ENCODE peak calls at places on chromosome 22, in ten cellular contexts. H, U, D, E, B, J, K, Z, M and Y are unnamed samples.

GRCh38 chr22:31230155-31230870 is 18.2 kb downstream of the LIMK2 start:
- DNase-seq in E (no peak), M (peak; percentile 57), H (no peak), D (no peak), B (peak; percentile 67), U (no peak), K (no peak), Z (no peak), J (no peak), Y (no peak)

GRCh38 chr22:45240137-45240809 is 421 bp downstream of the KIAA0930 start:
- DNase-seq in M (no peak), B (no peak), K (peak; percentile 47), U (no peak), Z (peak; percentile 29), E (no peak), D (peak; percentile 80), J (peak; percentile 69), H (peak; percentile 71), Y (peak; percentile 81)

GRCh38 chr22:28141614-28142013 is 222.6 kb upstream of the PITPNB start:
- DNase-seq in J (no peak), E (no peak), Z (peak; percentile 49), M (no peak), B (no peak), U (no peak), K (no peak), D (no peak), H (no peak), Y (no peak)

GRCh38 chr22:30918761-30919160 is 49.8 kb downstream of the MORC2 start:
- DNase-seq in M (no peak), H (no peak), E (no peak), K (no peak), D (no peak), U (no peak), B (no peak), Z (no peak), J (no peak), Y (no peak)

GRCh38 chr22:17376950-17377349 is 7.7 kb downstream of the CECR2 start:
- DNase-seq in K (no peak), H (no peak), D (no peak), B (no peak), U (no peak), J (no peak), E (no peak), M (no peak), Z (no peak), Y (no peak)

GRCh38 chr22:45905924-45906865 is 70.8 kb downstream of the WNT7B start:
- DNase-seq in J (no peak), B (no peak), H (no peak), M (no peak), D (no peak), E (no peak), Z (no peak), K (peak; percentile 65), U (no peak), Y (no peak)

GRCh38 chr22:38973289-38974169 is 8.6 kb upstream of the APOBEC3B start:
- DNase-seq in M (peak; percentile 45), U (peak; percentile 54), B (no peak), E (no peak), J (peak; percentile 74), D (no peak), K (no peak), H (peak; percentile 90), Z (peak; percentile 46), Y (peak; percentile 88)

GRCh38 chr22:30286331-30286730 is 3.0 kb downstream of the CASTOR1 start:
- DNase-seq in J (no peak), E (no peak), B (no peak), U (no peak), K (no peak), H (no peak), Z (no peak), M (no peak), D (no peak), Y (no peak)

GRCh38 chr22:37273126-37273845 is 9.0 kb upstream of the CYTH4 start:
- DNase-seq in U (no peak), D (no peak), M (no peak), B (no peak), E (no peak), K (no peak), J (no peak), Z (no peak), H (no peak), Y (peak; percentile 11)

GRCh38 chr22:37267661-37268413 is 14.5 kb upstream of the CYTH4 start:
- DNase-seq in M (no peak), U (no peak), E (peak; percentile 19), B (no peak), D (peak; percentile 57), H (peak; percentile 42), Z (no peak), K (no peak), J (no peak), Y (no peak)

GRCh38 chr22:37270928-37271650 is 11.2 kb upstream of the CYTH4 start:
- DNase-seq in Z (no peak), M (no peak), J (no peak), D (no peak), B (no peak), K (no peak), E (peak; percentile 65), H (peak; percentile 38), U (no peak), Y (no peak)

GRCh38 chr22:37267128-37267587 is 15.2 kb upstream of the CYTH4 start:
- DNase-seq in E (peak; percentile 62), J (peak; percentile 81), B (no peak), U (peak; percentile 82), D (peak; percentile 76), K (peak; percentile 56), Z (peak; percentile 43), H (peak; percentile 91), M (peak; percentile 37), Y (peak; percentile 96)

DNA sequence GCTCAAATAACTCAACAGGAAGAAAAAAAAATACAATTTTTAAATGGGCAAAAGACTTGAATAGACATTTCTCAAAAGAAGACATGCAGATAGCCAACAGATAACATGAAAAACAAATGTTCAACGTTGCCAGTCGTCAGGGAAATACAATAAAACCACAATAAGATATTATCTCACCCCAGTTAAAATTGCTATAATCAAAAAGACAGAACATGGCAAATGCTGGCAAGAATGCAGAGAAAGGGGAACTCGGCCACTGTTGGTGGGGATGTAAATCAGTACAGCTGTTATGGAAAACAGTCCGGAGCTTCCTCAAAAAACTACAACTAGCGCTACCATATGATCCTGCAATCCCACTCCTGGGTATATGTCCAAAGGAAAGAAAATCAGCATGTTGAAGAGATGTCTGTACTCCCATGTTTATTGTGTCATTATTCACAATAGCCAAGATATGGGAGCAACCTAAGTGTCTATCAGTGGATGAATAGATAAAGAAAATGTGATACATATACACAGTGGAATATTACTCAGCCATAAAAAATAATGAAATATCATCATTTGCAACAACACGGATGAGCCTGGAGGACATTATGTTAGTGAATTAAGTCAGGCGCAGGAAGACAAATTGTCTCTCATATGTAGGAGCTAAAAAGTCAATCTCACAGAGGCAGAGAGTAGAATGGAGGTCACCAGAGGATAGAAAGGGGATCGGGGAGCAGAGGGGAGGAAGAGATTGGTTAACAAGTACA is 12.2 kb upstream of the CYTH4 start:
- DNase-seq in B (no peak), E (peak; percentile 36), H (no peak), M (no peak), D (no peak), K (no peak), Z (no peak), U (no peak), J (peak; percentile 62), Y (no peak)
- H3K4me3 ChIP-seq in B (no peak overlapping the region), E (no peak overlapping the region), H (no peak overlapping the region), M (no peak overlapping the region), D (no peak overlapping the region), K (no peak overlapping the region), Z (no peak overlapping the region), U (no peak overlapping the region), J (no peak overlapping the region), Y (no peak overlapping the region)

GRCh38 chr22:49549256-49549655 is 278.4 kb downstream of the BRD1 start:
- DNase-seq in U (no peak), K (no peak), H (no peak), J (no peak), Z (no peak), E (peak; percentile 5), B (peak; percentile 16), D (peak; percentile 36), M (no peak), Y (no peak)

GRCh38 chr22:49550766-49551362 is 276.8 kb downstream of the BRD1 start:
- DNase-seq in Z (no peak), B (no peak), D (peak; percentile 34), E (peak; percentile 8), K (no peak), U (no peak), H (no peak), J (no peak), M (no peak), Y (no peak)

GRCh38 chr22:49551446-49551845 is 276.2 kb downstream of the BRD1 start:
- DNase-seq in M (no peak), H (no peak), U (no peak), K (no peak), E (peak; percentile 15), J (no peak), Z (no peak), B (peak; percentile 27), D (peak; percentile 59), Y (no peak)

GRCh38 chr22:49548356-49549202 is 279.1 kb downstream of the BRD1 start:
- DNase-seq in D (peak; percentile 46), H (peak; percentile 84), E (peak; percentile 5), J (no peak), U (no peak), Z (no peak), K (no peak), M (no peak), B (peak; percentile 28), Y (peak; percentile 88)

GRCh38 chr22:49549851-49550430 is 277.7 kb downstream of the BRD1 start:
- DNase-seq in D (peak; percentile 36), E (peak; percentile 10), H (peak; percentile 25), U (no peak), Z (no peak), M (no peak), J (no peak), B (peak; percentile 27), K (no peak), Y (no peak)
- H3K27me3 ChIP-seq in D (no peaks in the 10 kb centered on the region), E (no peaks in the 10 kb centered on the region), H (no peaks in the 10 kb centered on the region), U (no peaks in the 10 kb centered on the region), Z (peaks cover 66% of the 10 kb centered on the region), M (no peaks in the 10 kb centered on the region), J (no peaks in the 10 kb centered on the region), B (no peaks in the 10 kb centered on the region), K (no peaks in the 10 kb centered on the region), Y (no peaks in the 10 kb centered on the region)

DNA sequence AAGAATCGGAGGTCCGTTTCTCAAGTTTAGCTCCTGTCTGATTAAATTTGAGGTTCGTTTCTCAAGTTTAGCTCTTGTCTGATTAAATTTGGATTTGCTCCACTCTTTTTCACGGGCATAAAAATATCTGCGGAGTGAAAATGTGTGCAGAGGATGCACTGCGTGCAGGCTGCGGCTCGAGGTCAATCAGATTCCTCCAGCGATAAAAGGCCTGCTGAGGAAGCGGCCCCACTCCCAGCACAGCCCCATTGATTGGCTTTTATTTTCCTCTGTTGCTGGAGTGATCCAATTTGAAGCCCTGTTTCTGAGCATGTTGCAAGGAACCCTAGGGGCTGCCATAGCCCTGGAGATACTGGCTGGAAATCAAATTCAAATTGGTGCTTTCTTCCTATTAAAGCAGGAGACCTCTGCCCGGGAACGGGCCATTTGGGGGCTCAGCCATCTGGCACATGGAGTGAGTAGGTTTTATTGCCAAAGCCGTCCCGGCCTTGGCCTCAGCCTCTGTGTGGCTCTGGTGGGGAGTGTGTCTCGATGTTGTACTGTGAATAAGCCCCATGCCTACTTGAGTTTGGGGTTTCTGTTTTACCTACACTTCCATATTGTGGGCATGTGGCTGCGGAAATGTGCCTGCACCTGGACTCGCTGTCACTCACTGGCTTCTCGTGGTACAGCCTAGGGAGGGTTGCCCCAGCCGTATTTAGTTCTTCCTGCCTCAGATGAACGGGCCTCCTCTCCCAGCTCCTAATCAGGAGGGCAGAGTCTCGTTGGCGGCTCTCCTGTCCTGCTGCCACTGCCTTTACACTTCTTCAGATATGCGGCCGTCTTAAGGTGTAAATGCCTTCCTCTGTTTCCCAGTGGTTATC is 25.5 kb downstream of the PARVB start:
- DNase-seq in Z (no peak), D (no peak), B (no peak), K (no peak), E (no peak), M (no peak), H (peak; percentile 73), J (no peak), U (no peak), Y (no peak)
- H3K4me3 ChIP-seq in Z (no peak overlapping the region), D (no peak overlapping the region), B (no peak overlapping the region), K (no peak overlapping the region), E (no peak overlapping the region), M (no peak overlapping the region), H (peak overlapping the region; percentile 14), J (no peak overlapping the region), U (no peak overlapping the region), Y (no peak overlapping the region)

DNA sequence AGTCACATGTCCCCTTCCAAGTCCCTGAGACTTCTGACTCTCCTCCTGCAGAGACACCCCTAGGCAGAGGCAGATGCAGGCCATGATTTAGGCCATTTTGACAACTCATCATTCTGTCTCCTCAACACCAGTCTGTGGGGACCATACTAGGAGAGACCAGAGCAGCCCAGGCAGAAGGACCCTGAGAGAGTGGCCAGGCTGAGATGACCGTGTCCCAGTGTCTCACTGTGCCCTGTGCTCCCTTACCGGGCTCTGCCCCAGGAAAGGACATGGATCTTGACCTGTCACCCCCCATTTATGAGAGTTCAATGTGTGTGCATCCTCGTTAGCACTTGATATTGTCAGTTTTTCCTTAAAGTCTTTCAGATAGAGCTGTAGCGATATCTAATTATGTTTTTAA is 52.4 kb upstream of the IGLL5 start:
- DNase-seq in U (no peak), D (no peak), Z (no peak), B (no peak), H (no peak), J (no peak), E (no peak), M (no peak), K (no peak), Y (no peak)
- H3K27me3 ChIP-seq in U (no peaks in the 10 kb centered on the region), D (peaks cover 3% of the 10 kb centered on the region), Z (no peaks in the 10 kb centered on the region), B (no peaks in the 10 kb centered on the region), H (peaks cover 33% of the 10 kb centered on the region), J (no peaks in the 10 kb centered on the region), E (no peaks in the 10 kb centered on the region), M (no peaks in the 10 kb centered on the region), K (no peaks in the 10 kb centered on the region), Y (peaks cover 4% of the 10 kb centered on the region)